ENCODE peak calls at places on chromosomes 11 and 22, in eight cellular contexts. X is uterus, D is GM12865, F is SK-N-SH, U is GM10248, K is fibroblast of lung, Q is BE2C, I is K562. Z is an unnamed sample.

GRCh38 chr11:86442420-86442819 is 67.7 kb downstream of the CCDC81 start:
- DNase-seq in X (no peak), D (no peak), F (no peak), U (no peak), K (no peak), Q (no peak), I (no peak), Z (no peak)

GRCh38 chr11:133964946-133965632 is 8.3 kb upstream of the IGSF9B start:
- DNase-seq in X (peak), D (no peak), F (no peak), U (no peak), K (no peak), Q (no peak), I (no peak), Z (no peak)

GRCh38 chr11:30062103-30062502 is 45.3 kb upstream of the KCNA4 start:
- DNase-seq in X (no peak), D (no peak), F (no peak), U (no peak), K (no peak), Q (no peak), I (no peak), Z (no peak)

GRCh38 chr11:24793479-24793878 is 296.6 kb downstream of the LUZP2 start:
- DNase-seq in X (no peak), D (no peak), F (no peak), U (no peak), K (peak), Q (no peak), I (no peak), Z (no peak)

GRCh38 chr11:109016724-109017123 is 351.9 kb downstream of the DDX10 start:
- DNase-seq in X (no peak), D (no peak), F (no peak), U (no peak), K (no peak), Q (no peak), I (no peak), Z (no peak)

GRCh38 chr11:26778000-26778757 is 56.3 kb upstream of the SLC5A12 start:
- DNase-seq in X (peak), D (peak), F (no peak), U (no peak), K (peak), Q (no peak), I (no peak), Z (no peak)

GRCh38 chr11:69074786-69075185 is 26.1 kb downstream of the TPCN2 start:
- DNase-seq in X (peak), D (no peak), F (no peak), U (no peak), K (peak), Q (no peak), I (no peak), Z (no peak)

GRCh38 chr11:119481021-119481666 is 58.2 kb upstream of the THY1 start:
- DNase-seq in X (peak), D (peak), F (peak), U (peak), K (peak), Q (peak), I (peak), Z (peak)

GRCh38 chr11:7088921-7089320 is at the start of gene RBMXL2:
- DNase-seq in X (no peak), D (no peak), F (peak), U (no peak), K (no peak), Q (no peak), I (no peak), Z (no peak)

GRCh38 chr22:33921576-33922181 is 1.4 kb upstream of the LARGE1 start:
- DNase-seq in X (peak), D (peak), F (peak), U (peak), K (peak), Q (peak), I (no peak), Z (peak)

GRCh38 chr11:17812286-17813187 is 78.0 kb downstream of the KCNC1 start:
- DNase-seq in X (no peak), D (no peak), F (peak), U (no peak), K (no peak), Q (no peak), I (no peak), Z (no peak)

GRCh38 chr11:76824083-76824939 is 36.4 kb upstream of the ACER3 start:
- DNase-seq in X (no peak), D (no peak), F (no peak), U (no peak), K (no peak), Q (no peak), I (peak), Z (no peak)

GRCh38 chr11:111376453-111376871 is 2.6 kb downstream of the POU2AF1 start:
- DNase-seq in X (no peak), D (peak), F (no peak), U (no peak), K (no peak), Q (no peak), I (no peak), Z (no peak)

GRCh38 chr22:19478466-19479357 is at the start of gene UFD1:
- DNase-seq in X (peak), D (peak), F (peak), U (peak), K (peak), Q (peak), I (peak), Z (peak)

GRCh38 chr11:27861706-27862430 is 161.6 kb upstream of the BDNF start:
- DNase-seq in X (peak), D (no peak), F (no peak), U (no peak), K (peak), Q (no peak), I (no peak), Z (no peak)

GRCh38 chr11:22928207-22928917 is 68.1 kb upstream of the CCDC179 start:
- DNase-seq in X (no peak), D (no peak), F (no peak), U (no peak), K (no peak), Q (no peak), I (no peak), Z (no peak)

GRCh38 chr11:67302571-67303131 is 679 bp upstream of the SSH3 start:
- DNase-seq in X (peak), D (no peak), F (no peak), U (no peak), K (peak), Q (no peak), I (no peak), Z (no peak)

GRCh38 chr11:17410606-17411379 is 22.3 kb upstream of the KCNJ11 start:
- DNase-seq in X (peak), D (no peak), F (no peak), U (no peak), K (no peak), Q (no peak), I (no peak), Z (no peak)

GRCh38 chr11:60265373-60266214 is 14.9 kb upstream of the MS4A4A start:
- DNase-seq in X (no peak), D (peak), F (peak), U (peak), K (peak), Q (no peak), I (peak), Z (peak)

GRCh38 chr22:22931557-22932270 is 44.1 kb downstream of the IGLL5 start:
- DNase-seq in X (no peak), D (peak), F (no peak), U (no peak), K (no peak), Q (no peak), I (no peak), Z (no peak)

GRCh38 chr11:34419158-34419557 is 19.6 kb upstream of the CAT start:
- DNase-seq in X (no peak), D (no peak), F (no peak), U (no peak), K (no peak), Q (no peak), I (no peak), Z (no peak)

GRCh38 chr22:50606126-50606525 is 5.5 kb downstream of the MAPK8IP2 start:
- DNase-seq in X (no peak), D (no peak), F (no peak), U (peak), K (no peak), Q (no peak), I (no peak), Z (no peak)
- TF ChIP-seq CTCF in X (no peak), D (peak), F (no peak), U (peak), K (no peak), Q (no peak), I (peak), Z (no peak)

GRCh38 chr11:81159900-81160299 is 1573.8 kb downstream of the FAM181B start:
- DNase-seq in X (no peak), D (no peak), F (no peak), U (no peak), K (no peak), Q (no peak), I (no peak), Z (no peak)

GRCh38 chr11:81165164-81165563 is 1568.5 kb downstream of the FAM181B start:
- DNase-seq in X (no peak), D (no peak), F (no peak), U (no peak), K (no peak), Q (no peak), I (no peak), Z (no peak)
- TF ChIP-seq CTCF in X (no peak), D (no peak), F (no peak), U (no peak), K (no peak), Q (no peak), I (no peak), Z (no peak)

GRCh38 chr11:61888590-61888989 is 2.8 kb downstream of the FADS3 start:
- DNase-seq in X (no peak), D (no peak), F (no peak), U (no peak), K (no peak), Q (no peak), I (no peak), Z (no peak)

GRCh38 chr11:61889831-61890230 is 1.5 kb downstream of the FADS3 start:
- DNase-seq in X (no peak), D (no peak), F (no peak), U (no peak), K (no peak), Q (no peak), I (no peak), Z (no peak)

GRCh38 chr11:61891331-61892084 is at the start of gene FADS3:
- DNase-seq in X (peak), D (peak), F (peak), U (peak), K (peak), Q (peak), I (peak), Z (peak)

GRCh38 chr11:61892085-61892370 is 683 bp upstream of the FADS3 start:
- DNase-seq in X (no peak), D (no peak), F (no peak), U (no peak), K (no peak), Q (no peak), I (no peak), Z (no peak)

GRCh38 chr11:61890536-61891330 is 612 bp downstream of the FADS3 start:
- DNase-seq in X (peak), D (peak), F (peak), U (no peak), K (peak), Q (peak), I (peak), Z (peak)
- TF ChIP-seq CTCF in X (no peak), D (no peak), F (no peak), U (peak), K (no peak), Q (no peak), I (peak), Z (no peak)

GRCh38 chr11:104837969-104838639 is 60.2 kb downstream of the CASP12 start:
- DNase-seq in X (no peak), D (no peak), F (no peak), U (no peak), K (no peak), Q (no peak), I (no peak), Z (no peak)
- TF ChIP-seq CTCF in X (no peak), D (no peak), F (no peak), U (no peak), K (no peak), Q (no peak), I (no peak), Z (no peak)

GRCh38 chr11:130371004-130371590 is 56.4 kb upstream of the ZBTB44 start:
- DNase-seq in X (no peak), D (no peak), F (no peak), U (peak), K (no peak), Q (no peak), I (peak), Z (peak)
- TF ChIP-seq CTCF in X (no peak), D (peak), F (no peak), U (peak), K (no peak), Q (no peak), I (no peak), Z (peak)

GRCh38 chr22:41513391-41513790 is 30.9 kb downstream of the POLR3H start:
- DNase-seq in X (no peak), D (no peak), F (no peak), U (no peak), K (no peak), Q (no peak), I (no peak), Z (no peak)

GRCh38 chr22:41521166-41521565 is 23.1 kb downstream of the POLR3H start:
- DNase-seq in X (no peak), D (no peak), F (no peak), U (no peak), K (no peak), Q (no peak), I (no peak), Z (no peak)

GRCh38 chr22:41517172-41518047 is 26.9 kb downstream of the POLR3H start:
- DNase-seq in X (peak), D (peak), F (peak), U (peak), K (peak), Q (peak), I (peak), Z (peak)

GRCh38 chr22:41516462-41516861 is 27.8 kb downstream of the POLR3H start:
- DNase-seq in X (no peak), D (no peak), F (no peak), U (no peak), K (no peak), Q (no peak), I (no peak), Z (no peak)

GRCh38 chr22:41518048-41518347 is 26.3 kb downstream of the POLR3H start:
- DNase-seq in X (no peak), D (no peak), F (no peak), U (no peak), K (no peak), Q (no peak), I (no peak), Z (no peak)
- TF ChIP-seq CTCF in X (no peak), D (no peak), F (no peak), U (no peak), K (no peak), Q (no peak), I (no peak), Z (no peak)